ENCODE peak calls at places on chromosomes 3 and 15, in six cellular contexts. Q, S, P, W, R and I are unnamed samples.

GRCh38 chr3:49785565-49786356 is 581 bp downstream of the IP6K1 start:
- DNase-seq in R (peak; percentile 25), S (peak; percentile 53), P (peak; percentile 36), Q (peak; percentile 42), W (no peak), I (no peak)

GRCh38 chr3:153880493-153880892 is 240.7 kb upstream of the ARHGEF26 start:
- DNase-seq in W (no peak), R (no peak), S (no peak), P (no peak), Q (no peak), I (no peak)

GRCh38 chr3:177357352-177358084 is 160.2 kb upstream of the TBL1XR1 start:
- DNase-seq in R (no peak), Q (peak; percentile 61), P (peak; percentile 29), W (no peak), S (no peak), I (no peak)

GRCh38 chr3:52240059-52240885 is 1.3 kb upstream of the TWF2 start:
- DNase-seq in Q (peak; percentile 48), P (peak; percentile 62), S (no peak), W (peak; percentile 70), R (no peak), I (peak; percentile 88)

GRCh38 chr3:56758539-56758981 is 43.2 kb downstream of the ARHGEF3 start:
- DNase-seq in W (peak; percentile 69), R (no peak), S (peak; percentile 63), P (peak; percentile 31), Q (peak; percentile 24), I (no peak)

GRCh38 chr3:47163023-47163989 is 607 bp downstream of the SETD2 start:
- DNase-seq in P (peak; percentile 61), R (peak; percentile 37), S (peak; percentile 70), Q (peak; percentile 33), W (peak; percentile 51), I (peak; percentile 83)

GRCh38 chr3:176785207-176785606 is 412.1 kb downstream of the TBL1XR1 start:
- DNase-seq in S (no peak), Q (no peak), P (no peak), R (no peak), W (no peak), I (no peak)

GRCh38 chr3:141773676-141774075 is 10.5 kb downstream of the GRK7 start:
- DNase-seq in R (no peak), S (no peak), Q (no peak), P (no peak), W (no peak), I (no peak)

GRCh38 chr15:66743204-66743603 is 41.2 kb downstream of the SMAD6 start:
- DNase-seq in R (no peak), W (no peak), S (no peak), P (no peak), Q (no peak), I (no peak)

GRCh38 chr3:162936706-162937105 is 1440.1 kb downstream of the OTOL1 start:
- DNase-seq in S (no peak), P (no peak), R (no peak), Q (no peak), W (no peak), I (no peak)

GRCh38 chr3:144034715-144035114 is 63.1 kb downstream of the DIPK2A start:
- DNase-seq in R (no peak), W (no peak), Q (no peak), P (no peak), S (no peak), I (no peak)

GRCh38 chr3:87834327-87834726 is 224.5 kb downstream of the CGGBP1 start:
- DNase-seq in S (no peak), Q (no peak), P (no peak), R (no peak), W (no peak), I (no peak)

GRCh38 chr15:58568157-58568571 is 136.4 kb downstream of the LIPC start:
- DNase-seq in W (no peak), R (no peak), P (no peak), S (no peak), Q (no peak), I (no peak)

GRCh38 chr3:194880940-194881925 is 195.6 kb downstream of the FAM43A start:
- DNase-seq in Q (no peak), S (no peak), W (no peak), R (no peak), P (no peak), I (no peak)

GRCh38 chr15:96297783-96298182 is 32.7 kb upstream of the NR2F2 start:
- DNase-seq in R (no peak), S (no peak), Q (no peak), W (no peak), P (no peak), I (no peak)

GRCh38 chr15:71296032-71296686 is 180.9 kb downstream of the THSD4 start:
- DNase-seq in W (no peak), P (no peak), R (no peak), S (no peak), Q (peak; percentile 43), I (no peak)

GRCh38 chr15:75215107-75216004 is 13.7 kb downstream of the C15orf39 start:
- DNase-seq in R (no peak), S (no peak), P (peak; percentile 8), Q (no peak), W (no peak), I (no peak)

GRCh38 chr3:151969026-151969658 is 95.7 kb downstream of the SUCNR1 start:
- DNase-seq in Q (no peak), P (no peak), R (no peak), S (no peak), W (no peak), I (no peak)